ENCODE peak calls at places on chromosomes 12 and 14, in ten cellular contexts. One of them, this sample, is unnamed.

GRCh38 chr12:1806301-1807106 is 13.9 kb upstream of the LRTM2 start:
- DNase-seq in activated T-helper 9 cell treated with anti-CD3 and anti-CD28 coated beads, Interleukin-2, amount 50 U/mL, for 16 hours: no peak
- DNase-seq in stimulated activated CD8-positive, alpha-beta memory T cell treated with anti-CD3 and anti-CD28 coated beads, Interleukin-15, amount 100 ng/mL, for 24 hours: no peak
- DNase-seq in Right ventricle myocardium superior: peak
- DNase-seq in HEK293T: no peak
- DNase-seq in T1000: no peak
- DNase-seq in NCI-H187: no peak
- DNase-seq in Right ventricle myocardium inferior: no peak
- DNase-seq in esophagus muscularis mucosa: no peak
- DNase-seq in activated T-cell treated with anti-CD3 and anti-CD28 coated beads for 4 hours: no peak
- DNase-seq in this sample: no peak

GRCh38 chr12:108724054-108724889 is 7.0 kb downstream of the CORO1C start:
- DNase-seq in activated T-helper 9 cell treated with anti-CD3 and anti-CD28 coated beads, Interleukin-2, amount 50 U/mL, for 16 hours: no peak
- DNase-seq in Right ventricle myocardium inferior: no peak
- DNase-seq in NCI-H187: no peak
- DNase-seq in activated T-cell treated with anti-CD3 and anti-CD28 coated beads for 4 hours: no peak
- DNase-seq in Right ventricle myocardium superior: no peak
- DNase-seq in HEK293T: no peak
- DNase-seq in stimulated activated CD8-positive, alpha-beta memory T cell treated with anti-CD3 and anti-CD28 coated beads, Interleukin-15, amount 100 ng/mL, for 24 hours: no peak
- DNase-seq in esophagus muscularis mucosa: no peak
- DNase-seq in T1000: no peak
- DNase-seq in this sample: peak

GRCh38 chr14:101361451-101362433 is 199.6 kb upstream of the DIO3 start:
- DNase-seq in Right ventricle myocardium superior: no peak
- DNase-seq in Right ventricle myocardium inferior: no peak
- DNase-seq in HEK293T: no peak
- DNase-seq in activated T-helper 9 cell treated with anti-CD3 and anti-CD28 coated beads, Interleukin-2, amount 50 U/mL, for 16 hours: no peak
- DNase-seq in T1000: no peak
- DNase-seq in stimulated activated CD8-positive, alpha-beta memory T cell treated with anti-CD3 and anti-CD28 coated beads, Interleukin-15, amount 100 ng/mL, for 24 hours: no peak
- DNase-seq in NCI-H187: no peak
- DNase-seq in esophagus muscularis mucosa: peak
- DNase-seq in activated T-cell treated with anti-CD3 and anti-CD28 coated beads for 4 hours: no peak
- DNase-seq in this sample: no peak

GRCh38 chr14:22410497-22410896 is 178.5 kb downstream of the DAD1 start:
- DNase-seq in T1000: no peak
- DNase-seq in stimulated activated CD8-positive, alpha-beta memory T cell treated with anti-CD3 and anti-CD28 coated beads, Interleukin-15, amount 100 ng/mL, for 24 hours: no peak
- DNase-seq in Right ventricle myocardium inferior: no peak
- DNase-seq in activated T-helper 9 cell treated with anti-CD3 and anti-CD28 coated beads, Interleukin-2, amount 50 U/mL, for 16 hours: no peak
- DNase-seq in esophagus muscularis mucosa: no peak
- DNase-seq in HEK293T: no peak
- DNase-seq in Right ventricle myocardium superior: no peak
- DNase-seq in activated T-cell treated with anti-CD3 and anti-CD28 coated beads for 4 hours: no peak
- DNase-seq in NCI-H187: no peak
- DNase-seq in this sample: no peak

GRCh38 chr14:87992349-87992719 is 648 bp downstream of the GALC start:
- DNase-seq in esophagus muscularis mucosa: no peak
- DNase-seq in stimulated activated CD8-positive, alpha-beta memory T cell treated with anti-CD3 and anti-CD28 coated beads, Interleukin-15, amount 100 ng/mL, for 24 hours: no peak
- DNase-seq in HEK293T: no peak
- DNase-seq in NCI-H187: no peak
- DNase-seq in Right ventricle myocardium superior: peak
- DNase-seq in activated T-cell treated with anti-CD3 and anti-CD28 coated beads for 4 hours: no peak
- DNase-seq in T1000: no peak
- DNase-seq in activated T-helper 9 cell treated with anti-CD3 and anti-CD28 coated beads, Interleukin-2, amount 50 U/mL, for 16 hours: no peak
- DNase-seq in Right ventricle myocardium inferior: no peak
- DNase-seq in this sample: no peak

GRCh38 chr12:67996347-67996746 is 7.1 kb downstream of the IFNG-AS1 start:
- DNase-seq in T1000: no peak
- DNase-seq in activated T-helper 9 cell treated with anti-CD3 and anti-CD28 coated beads, Interleukin-2, amount 50 U/mL, for 16 hours: no peak
- DNase-seq in Right ventricle myocardium superior: no peak
- DNase-seq in stimulated activated CD8-positive, alpha-beta memory T cell treated with anti-CD3 and anti-CD28 coated beads, Interleukin-15, amount 100 ng/mL, for 24 hours: no peak
- DNase-seq in esophagus muscularis mucosa: no peak
- DNase-seq in HEK293T: no peak
- DNase-seq in Right ventricle myocardium inferior: no peak
- DNase-seq in NCI-H187: no peak
- DNase-seq in activated T-cell treated with anti-CD3 and anti-CD28 coated beads for 4 hours: no peak
- DNase-seq in this sample: no peak

GRCh38 chr12:75269209-75269608 is 59.6 kb upstream of the KCNC2 start:
- DNase-seq in NCI-H187: no peak
- DNase-seq in stimulated activated CD8-positive, alpha-beta memory T cell treated with anti-CD3 and anti-CD28 coated beads, Interleukin-15, amount 100 ng/mL, for 24 hours: no peak
- DNase-seq in esophagus muscularis mucosa: no peak
- DNase-seq in Right ventricle myocardium inferior: no peak
- DNase-seq in Right ventricle myocardium superior: no peak
- DNase-seq in activated T-helper 9 cell treated with anti-CD3 and anti-CD28 coated beads, Interleukin-2, amount 50 U/mL, for 16 hours: no peak
- DNase-seq in T1000: no peak
- DNase-seq in HEK293T: no peak
- DNase-seq in activated T-cell treated with anti-CD3 and anti-CD28 coated beads for 4 hours: no peak
- DNase-seq in this sample: no peak

GRCh38 chr14:94355191-94355794 is 32.2 kb upstream of the SERPINA6 start:
- DNase-seq in stimulated activated CD8-positive, alpha-beta memory T cell treated with anti-CD3 and anti-CD28 coated beads, Interleukin-15, amount 100 ng/mL, for 24 hours: no peak
- DNase-seq in activated T-helper 9 cell treated with anti-CD3 and anti-CD28 coated beads, Interleukin-2, amount 50 U/mL, for 16 hours: no peak
- DNase-seq in NCI-H187: no peak
- DNase-seq in Right ventricle myocardium inferior: peak
- DNase-seq in Right ventricle myocardium superior: peak
- DNase-seq in T1000: no peak
- DNase-seq in HEK293T: no peak
- DNase-seq in esophagus muscularis mucosa: peak
- DNase-seq in activated T-cell treated with anti-CD3 and anti-CD28 coated beads for 4 hours: no peak
- DNase-seq in this sample: no peak

GRCh38 chr12:89058393-89058792 is 293.9 kb downstream of the DUSP6 start:
- DNase-seq in Right ventricle myocardium superior: no peak
- DNase-seq in activated T-helper 9 cell treated with anti-CD3 and anti-CD28 coated beads, Interleukin-2, amount 50 U/mL, for 16 hours: no peak
- DNase-seq in Right ventricle myocardium inferior: no peak
- DNase-seq in activated T-cell treated with anti-CD3 and anti-CD28 coated beads for 4 hours: no peak
- DNase-seq in stimulated activated CD8-positive, alpha-beta memory T cell treated with anti-CD3 and anti-CD28 coated beads, Interleukin-15, amount 100 ng/mL, for 24 hours: no peak
- DNase-seq in HEK293T: no peak
- DNase-seq in T1000: no peak
- DNase-seq in esophagus muscularis mucosa: no peak
- DNase-seq in NCI-H187: no peak
- DNase-seq in this sample: no peak

GRCh38 chr14:53044486-53044885 is 93.6 kb upstream of the FERMT2 start:
- DNase-seq in HEK293T: no peak
- DNase-seq in activated T-cell treated with anti-CD3 and anti-CD28 coated beads for 4 hours: no peak
- DNase-seq in Right ventricle myocardium inferior: no peak
- DNase-seq in activated T-helper 9 cell treated with anti-CD3 and anti-CD28 coated beads, Interleukin-2, amount 50 U/mL, for 16 hours: no peak
- DNase-seq in stimulated activated CD8-positive, alpha-beta memory T cell treated with anti-CD3 and anti-CD28 coated beads, Interleukin-15, amount 100 ng/mL, for 24 hours: no peak
- DNase-seq in T1000: no peak
- DNase-seq in NCI-H187: no peak
- DNase-seq in esophagus muscularis mucosa: no peak
- DNase-seq in Right ventricle myocardium superior: no peak
- DNase-seq in this sample: peak

GRCh38 chr14:91252901-91253794 is 8.6 kb upstream of the GPR68 start:
- DNase-seq in activated T-helper 9 cell treated with anti-CD3 and anti-CD28 coated beads, Interleukin-2, amount 50 U/mL, for 16 hours: peak
- DNase-seq in HEK293T: peak
- DNase-seq in stimulated activated CD8-positive, alpha-beta memory T cell treated with anti-CD3 and anti-CD28 coated beads, Interleukin-15, amount 100 ng/mL, for 24 hours: no peak
- DNase-seq in NCI-H187: no peak
- DNase-seq in activated T-cell treated with anti-CD3 and anti-CD28 coated beads for 4 hours: no peak
- DNase-seq in T1000: no peak
- DNase-seq in Right ventricle myocardium inferior: no peak
- DNase-seq in Right ventricle myocardium superior: peak
- DNase-seq in esophagus muscularis mucosa: no peak
- DNase-seq in this sample: no peak

GRCh38 chr12:67651380-67651695 is 2.8 kb downstream of the DYRK2 start:
- DNase-seq in Right ventricle myocardium inferior: no peak
- DNase-seq in Right ventricle myocardium superior: no peak
- DNase-seq in HEK293T: no peak
- DNase-seq in activated T-cell treated with anti-CD3 and anti-CD28 coated beads for 4 hours: no peak
- DNase-seq in stimulated activated CD8-positive, alpha-beta memory T cell treated with anti-CD3 and anti-CD28 coated beads, Interleukin-15, amount 100 ng/mL, for 24 hours: no peak
- DNase-seq in esophagus muscularis mucosa: no peak
- DNase-seq in activated T-helper 9 cell treated with anti-CD3 and anti-CD28 coated beads, Interleukin-2, amount 50 U/mL, for 16 hours: no peak
- DNase-seq in T1000: no peak
- DNase-seq in NCI-H187: no peak
- DNase-seq in this sample: no peak

GRCh38 chr14:105941226-105942166 is 415.1 kb downstream of the TMEM121 start:
- DNase-seq in HEK293T: no peak
- DNase-seq in T1000: no peak
- DNase-seq in Right ventricle myocardium inferior: no peak
- DNase-seq in NCI-H187: no peak
- DNase-seq in activated T-cell treated with anti-CD3 and anti-CD28 coated beads for 4 hours: no peak
- DNase-seq in esophagus muscularis mucosa: peak
- DNase-seq in Right ventricle myocardium superior: no peak
- DNase-seq in activated T-helper 9 cell treated with anti-CD3 and anti-CD28 coated beads, Interleukin-2, amount 50 U/mL, for 16 hours: no peak
- DNase-seq in stimulated activated CD8-positive, alpha-beta memory T cell treated with anti-CD3 and anti-CD28 coated beads, Interleukin-15, amount 100 ng/mL, for 24 hours: no peak
- DNase-seq in this sample: peak

GRCh38 chr12:32115404-32116104 is 8.9 kb downstream of the BICD1 start:
- DNase-seq in activated T-cell treated with anti-CD3 and anti-CD28 coated beads for 4 hours: no peak
- DNase-seq in esophagus muscularis mucosa: no peak
- DNase-seq in activated T-helper 9 cell treated with anti-CD3 and anti-CD28 coated beads, Interleukin-2, amount 50 U/mL, for 16 hours: no peak
- DNase-seq in NCI-H187: no peak
- DNase-seq in Right ventricle myocardium superior: peak
- DNase-seq in HEK293T: no peak
- DNase-seq in Right ventricle myocardium inferior: peak
- DNase-seq in stimulated activated CD8-positive, alpha-beta memory T cell treated with anti-CD3 and anti-CD28 coated beads, Interleukin-15, amount 100 ng/mL, for 24 hours: no peak
- DNase-seq in T1000: peak
- DNase-seq in this sample: peak

GRCh38 chr12:133181238-133181959 is at the start of gene ZNF268:
- DNase-seq in esophagus muscularis mucosa: peak
- DNase-seq in activated T-helper 9 cell treated with anti-CD3 and anti-CD28 coated beads, Interleukin-2, amount 50 U/mL, for 16 hours: peak
- DNase-seq in activated T-cell treated with anti-CD3 and anti-CD28 coated beads for 4 hours: peak
- DNase-seq in Right ventricle myocardium superior: peak
- DNase-seq in T1000: peak
- DNase-seq in stimulated activated CD8-positive, alpha-beta memory T cell treated with anti-CD3 and anti-CD28 coated beads, Interleukin-15, amount 100 ng/mL, for 24 hours: peak
- DNase-seq in Right ventricle myocardium inferior: peak
- DNase-seq in HEK293T: peak
- DNase-seq in NCI-H187: peak
- DNase-seq in this sample: peak

GRCh38 chr14:58560208-58560607 is 77.6 kb upstream of the DACT1 start:
- DNase-seq in Right ventricle myocardium inferior: no peak
- DNase-seq in esophagus muscularis mucosa: no peak
- DNase-seq in Right ventricle myocardium superior: no peak
- DNase-seq in T1000: no peak
- DNase-seq in activated T-helper 9 cell treated with anti-CD3 and anti-CD28 coated beads, Interleukin-2, amount 50 U/mL, for 16 hours: no peak
- DNase-seq in activated T-cell treated with anti-CD3 and anti-CD28 coated beads for 4 hours: no peak
- DNase-seq in NCI-H187: no peak
- DNase-seq in stimulated activated CD8-positive, alpha-beta memory T cell treated with anti-CD3 and anti-CD28 coated beads, Interleukin-15, amount 100 ng/mL, for 24 hours: no peak
- DNase-seq in HEK293T: no peak
- DNase-seq in this sample: no peak

GRCh38 chr14:38500125-38500524 is 244.2 kb upstream of the CLEC14A start:
- DNase-seq in activated T-cell treated with anti-CD3 and anti-CD28 coated beads for 4 hours: no peak
- DNase-seq in Right ventricle myocardium inferior: no peak
- DNase-seq in NCI-H187: no peak
- DNase-seq in Right ventricle myocardium superior: no peak
- DNase-seq in T1000: no peak
- DNase-seq in activated T-helper 9 cell treated with anti-CD3 and anti-CD28 coated beads, Interleukin-2, amount 50 U/mL, for 16 hours: no peak
- DNase-seq in esophagus muscularis mucosa: no peak
- DNase-seq in stimulated activated CD8-positive, alpha-beta memory T cell treated with anti-CD3 and anti-CD28 coated beads, Interleukin-15, amount 100 ng/mL, for 24 hours: no peak
- DNase-seq in HEK293T: no peak
- DNase-seq in this sample: no peak

This sample was measured in SJSA1.